ENCODE peak calls at places on chromosomes 2 and 18, in four cellular contexts. L, D, B and S are unnamed samples.

GRCh38 chr2:107132746-107133145 is 246.8 kb upstream of the ST6GAL2 start:
- DNase-seq in L (no peak), D (no peak), B (no peak), S (peak)

GRCh38 chr18:40866013-40866644 is 1088.9 kb upstream of the PIK3C3 start:
- DNase-seq in L (peak), D (no peak), B (no peak), S (peak)

GRCh38 chr2:161913865-161914264 is 160.2 kb downstream of the DPP4 start:
- DNase-seq in L (no peak), D (no peak), B (no peak), S (no peak)

GRCh38 chr2:240997856-240998705 is at the start of gene SNED1:
- DNase-seq in L (peak), D (peak), B (peak), S (peak)

GRCh38 chr18:75879196-75879595 is 451.7 kb upstream of the SMIM21 start:
- DNase-seq in L (no peak), D (no peak), B (no peak), S (no peak)

GRCh38 chr18:21599585-21600525 is 649 bp downstream of the ESCO1 start:
- DNase-seq in L (peak), D (peak), B (peak), S (peak)

GRCh38 chr18:31598021-31598805 is 6.5 kb downstream of the TTR start:
- DNase-seq in L (no peak), D (no peak), B (no peak), S (no peak)

GRCh38 chr18:44917184-44917864 is 236.6 kb downstream of the SETBP1 start:
- DNase-seq in L (no peak), D (no peak), B (no peak), S (no peak)

GRCh38 chr2:184558713-184559464 is 39.4 kb upstream of the ZNF804A start:
- DNase-seq in L (no peak), D (no peak), B (no peak), S (no peak)

GRCh38 chr2:202317080-202317859 is 51.7 kb downstream of the NOP58 start:
- DNase-seq in L (no peak), D (peak), B (no peak), S (no peak)
- TF ChIP-seq JUND in L (no peak), D (peak), B (no peak), S (no peak)

DNA sequence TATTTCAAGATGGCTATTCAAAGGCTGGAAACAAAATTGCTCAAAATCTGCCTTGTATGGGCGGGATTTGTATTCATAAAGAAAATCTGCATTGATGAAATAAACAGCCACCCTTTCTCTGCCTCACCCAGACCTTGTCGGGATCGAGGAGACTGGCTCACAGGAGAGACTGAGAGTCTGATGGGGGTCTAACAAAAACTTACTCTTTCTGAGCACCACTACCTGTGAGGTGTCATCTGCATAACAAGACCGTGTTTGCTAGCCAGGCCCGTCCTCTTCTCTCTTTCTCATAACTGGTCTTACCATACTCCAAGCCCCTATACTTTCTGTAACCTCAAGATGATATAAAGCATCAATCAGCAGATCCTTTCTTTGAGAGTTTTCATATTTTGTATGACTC is 115.6 kb downstream of the INO80D start:
- DNase-seq in L (no peak), D (no peak), B (no peak), S (no peak)
- TF ChIP-seq JUND in L (no peak), D (no peak), B (no peak), S (no peak)

DNA sequence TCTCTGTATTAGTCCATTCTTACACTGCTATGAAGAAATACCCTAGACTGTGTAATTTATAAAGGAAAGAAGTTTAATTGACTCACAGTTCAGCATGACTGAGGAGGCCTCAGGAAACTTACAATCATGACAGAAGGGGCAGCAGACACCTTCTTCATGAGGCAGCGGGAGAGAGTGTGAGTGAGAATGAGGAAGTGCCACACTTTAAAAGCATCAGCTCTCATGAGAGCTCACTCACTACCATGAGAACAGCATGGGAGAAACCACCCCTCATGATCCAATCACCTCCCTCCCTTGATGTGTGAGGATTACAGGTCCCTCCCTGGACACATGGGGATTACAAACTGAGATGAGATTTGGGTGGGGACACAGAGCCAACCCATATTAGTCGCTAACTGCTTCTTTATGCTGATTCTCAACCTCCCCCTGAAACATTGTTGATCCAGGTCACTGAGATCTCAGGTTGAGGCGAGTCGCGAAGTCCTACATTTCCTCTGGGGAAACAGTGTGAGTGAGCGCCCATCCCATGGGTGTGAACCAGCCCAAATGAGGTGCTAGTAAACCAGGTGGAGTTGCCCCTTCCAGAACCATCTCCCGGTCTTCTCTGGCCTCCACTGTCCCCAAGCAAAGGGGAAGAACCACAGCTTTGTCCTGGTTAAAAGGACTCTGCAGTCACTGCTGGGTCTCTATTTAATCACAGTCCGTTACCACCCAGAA is 123.8 kb downstream of the CAPN13 start:
- DNase-seq in L (no peak), D (no peak), B (no peak), S (no peak)
- TF ChIP-seq JUND in L (no peak), D (no peak), B (no peak), S (no peak)

GRCh38 chr2:21468609-21469008 is 344.8 kb downstream of the TDRD15 start:
- DNase-seq in L (no peak), D (no peak), B (no peak), S (no peak)
- TF ChIP-seq JUND in L (no peak), D (no peak), B (no peak), S (no peak)

GRCh38 chr2:224395646-224396390 is 6.1 kb downstream of the FAM124B start:
- DNase-seq in L (no peak), D (no peak), B (no peak), S (no peak)
- TF ChIP-seq JUND in L (no peak), D (no peak), B (no peak), S (no peak)